ENCODE peak calls at places on chromosomes 6 and 20, in nine cellular contexts. A, M, L, D, J, Y, O, P and Z are unnamed samples. For H3K27me3, the result is how much of the 10 kb centered on the place peaks cover.

GRCh38 chr6:113363866-113364265 is 493.3 kb upstream of the MARCKS start:
- DNase-seq in A (no peak), M (no peak), L (no peak), D (no peak), J (no peak), Y (no peak), O (no peak), P (no peak), Z (no peak)

GRCh38 chr20:19937651-19938420 is 79.3 kb upstream of the NAA20 start:
- DNase-seq in A (no peak), M (no peak), L (no peak), D (peak), J (no peak), Y (no peak), O (no peak), P (no peak), Z (no peak)

GRCh38 chr6:16769986-16770376 is 8.7 kb upstream of the ATXN1 start:
- DNase-seq in A (peak), M (no peak), L (no peak), D (no peak), J (no peak), Y (no peak), O (no peak), P (no peak), Z (peak)

GRCh38 chr20:39855799-39856198 is 833.2 kb downstream of the MAFB start:
- DNase-seq in A (no peak), M (no peak), L (no peak), D (no peak), J (no peak), Y (no peak), O (no peak), P (no peak), Z (no peak)

GRCh38 chr20:417801-418342 is 9.8 kb downstream of the RBCK1 start:
- DNase-seq in A (no peak), M (no peak), L (no peak), D (no peak), J (no peak), Y (no peak), O (peak), P (no peak), Z (no peak)

GRCh38 chr20:22866757-22867425 is 168.2 kb upstream of the SSTR4 start:
- DNase-seq in A (no peak), M (no peak), L (no peak), D (no peak), J (no peak), Y (no peak), O (no peak), P (no peak), Z (no peak)

GRCh38 chr6:115796829-115797228 is 263.9 kb downstream of the FRK start:
- DNase-seq in A (no peak), M (no peak), L (no peak), D (no peak), J (no peak), Y (no peak), O (no peak), P (no peak), Z (no peak)

GRCh38 chr6:95601133-95601532 is 23.8 kb downstream of the MANEA start:
- DNase-seq in A (peak), M (no peak), L (no peak), D (no peak), J (no peak), Y (no peak), O (no peak), P (no peak), Z (no peak)

GRCh38 chr20:3686867-3687321 is 5.1 kb upstream of the ADAM33 start:
- DNase-seq in A (peak), M (peak), L (no peak), D (no peak), J (peak), Y (peak), O (no peak), P (no peak), Z (peak)

GRCh38 chr20:57601211-57601570 is 19.0 kb downstream of the ZBP1 start:
- DNase-seq in A (peak), M (no peak), L (no peak), D (no peak), J (no peak), Y (no peak), O (no peak), P (no peak), Z (no peak)

GRCh38 chr6:135647521-135647920 is 150.0 kb upstream of the AHI1 start:
- DNase-seq in A (no peak), M (no peak), L (no peak), D (no peak), J (no peak), Y (no peak), O (no peak), P (no peak), Z (no peak)

GRCh38 chr6:81241717-81242116 is 510.8 kb downstream of the TENT5A start:
- DNase-seq in A (peak), M (no peak), L (no peak), D (no peak), J (no peak), Y (peak), O (no peak), P (peak), Z (no peak)

GRCh38 chr6:23174781-23175361 is 605.5 kb downstream of the HDGFL1 start:
- DNase-seq in A (peak), M (no peak), L (no peak), D (no peak), J (no peak), Y (peak), O (no peak), P (peak), Z (peak)

GRCh38 chr20:57868310-57868709 is 158.5 kb upstream of the PMEPA1 start:
- DNase-seq in A (no peak), M (no peak), L (no peak), D (no peak), J (no peak), Y (no peak), O (no peak), P (no peak), Z (no peak)

GRCh38 chr6:145506554-145506953 is 228.8 kb downstream of the EPM2A start:
- DNase-seq in A (no peak), M (no peak), L (no peak), D (no peak), J (peak), Y (no peak), O (no peak), P (no peak), Z (peak)

GRCh38 chr6:25032964-25033363 is 97.2 kb upstream of the RIPOR2 start:
- DNase-seq in A (no peak), M (no peak), L (no peak), D (no peak), J (no peak), Y (no peak), O (no peak), P (no peak), Z (no peak)

GRCh38 chr20:33262658-33263065 is 20.4 kb upstream of the BPIFB1 start:
- DNase-seq in A (peak), M (no peak), L (no peak), D (no peak), J (peak), Y (peak), O (no peak), P (peak), Z (peak)

GRCh38 chr6:6892706-6893601 is 214.8 kb upstream of the RREB1 start:
- DNase-seq in A (no peak), M (peak), L (no peak), D (no peak), J (no peak), Y (no peak), O (no peak), P (no peak), Z (no peak)

GRCh38 chr6:154386848-154387717 is 30.5 kb upstream of the IPCEF1 start:
- DNase-seq in A (peak), M (no peak), L (no peak), D (no peak), J (no peak), Y (peak), O (no peak), P (no peak), Z (no peak)

GRCh38 chr20:51712501-51713212 is 55.5 kb downstream of the ATP9A start:
- DNase-seq in A (peak), M (no peak), L (no peak), D (no peak), J (no peak), Y (peak), O (no peak), P (peak), Z (peak)

GRCh38 chr6:120938876-120939231 is 395.4 kb downstream of the TBC1D32 start:
- DNase-seq in A (no peak), M (no peak), L (no peak), D (no peak), J (no peak), Y (no peak), O (no peak), P (no peak), Z (no peak)

GRCh38 chr6:45667265-45667664 is 289.5 kb upstream of the SUPT3H start:
- DNase-seq in A (no peak), M (no peak), L (no peak), D (no peak), J (no peak), Y (no peak), O (no peak), P (no peak), Z (no peak)

GRCh38 chr20:61517419-61517818 is 265.4 kb downstream of the CDH4 start:
- DNase-seq in A (no peak), M (no peak), L (no peak), D (no peak), J (no peak), Y (no peak), O (peak), P (no peak), Z (no peak)
- H3K27me3 ChIP-seq in A (half or more), M (under half), L (under half), D (under half), J (under half), Y (under half), O (under half), P (under half), Z (under half)

GRCh38 chr6:37705239-37706051 is 7.8 kb upstream of the MDGA1 start:
- DNase-seq in A (peak), M (peak), L (peak), D (peak), J (peak), Y (peak), O (peak), P (no peak), Z (peak)
- H3K4me3 ChIP-seq in A (peak), M (peak), L (peak), D (peak), J (peak), Y (peak), O (peak), P (no peak), Z (peak)

GRCh38 chr20:45094864-45095574 is 5.9 kb downstream of the KCNS1 start:
- DNase-seq in A (no peak), M (no peak), L (no peak), D (no peak), J (no peak), Y (no peak), O (no peak), P (no peak), Z (no peak)

GRCh38 chr20:45097485-45098095 is 3.3 kb downstream of the KCNS1 start:
- DNase-seq in A (no peak), M (no peak), L (no peak), D (peak), J (no peak), Y (no peak), O (peak), P (no peak), Z (no peak)

GRCh38 chr20:45098096-45098773 is 2.7 kb downstream of the KCNS1 start:
- DNase-seq in A (no peak), M (no peak), L (no peak), D (peak), J (peak), Y (peak), O (no peak), P (no peak), Z (no peak)

GRCh38 chr20:45095753-45096371 is 5.1 kb downstream of the KCNS1 start:
- DNase-seq in A (peak), M (no peak), L (peak), D (peak), J (peak), Y (peak), O (no peak), P (peak), Z (peak)

DNA sequence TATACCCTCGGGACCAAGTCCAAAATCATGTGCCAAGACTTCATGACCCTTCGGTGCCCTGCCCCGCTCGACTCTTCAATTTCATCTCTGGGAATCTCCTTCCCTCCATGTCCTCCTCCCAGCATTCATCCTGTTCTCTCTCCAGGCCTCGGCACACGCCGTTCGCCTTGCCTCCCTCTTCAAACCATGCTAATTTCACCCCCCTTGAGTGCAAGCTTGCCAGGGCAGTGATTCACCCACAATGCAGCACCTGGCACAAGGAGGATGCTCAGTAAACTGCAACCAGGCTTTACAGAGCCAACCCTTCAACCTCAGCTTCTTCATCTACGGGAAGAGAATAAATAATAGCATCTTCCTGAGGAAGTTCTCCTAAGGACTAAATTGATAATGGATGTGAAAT is 4.1 kb downstream of the KCNS1 start:
- DNase-seq in A (no peak), M (no peak), L (no peak), D (no peak), J (no peak), Y (no peak), O (no peak), P (no peak), Z (no peak)
- H3K27me3 ChIP-seq in A (under half), M (half or more), L (under half), D (under half), J (under half), Y (under half), O (half or more), P (under half), Z (under half)

GRCh38 chr6:87155920-87156600 is 695 bp downstream of the ZNF292 start:
- DNase-seq in A (peak), M (peak), L (peak), D (no peak), J (peak), Y (peak), O (peak), P (no peak), Z (peak)

GRCh38 chr6:87165169-87165568 is 9.8 kb downstream of the ZNF292 start:
- DNase-seq in A (no peak), M (no peak), L (no peak), D (no peak), J (no peak), Y (no peak), O (no peak), P (no peak), Z (no peak)

GRCh38 chr6:87164506-87164905 is 9.1 kb downstream of the ZNF292 start:
- DNase-seq in A (no peak), M (no peak), L (no peak), D (no peak), J (no peak), Y (no peak), O (no peak), P (no peak), Z (no peak)

GRCh38 chr6:87164004-87164403 is 8.6 kb downstream of the ZNF292 start:
- DNase-seq in A (no peak), M (no peak), L (no peak), D (no peak), J (no peak), Y (no peak), O (no peak), P (no peak), Z (no peak)

DNA sequence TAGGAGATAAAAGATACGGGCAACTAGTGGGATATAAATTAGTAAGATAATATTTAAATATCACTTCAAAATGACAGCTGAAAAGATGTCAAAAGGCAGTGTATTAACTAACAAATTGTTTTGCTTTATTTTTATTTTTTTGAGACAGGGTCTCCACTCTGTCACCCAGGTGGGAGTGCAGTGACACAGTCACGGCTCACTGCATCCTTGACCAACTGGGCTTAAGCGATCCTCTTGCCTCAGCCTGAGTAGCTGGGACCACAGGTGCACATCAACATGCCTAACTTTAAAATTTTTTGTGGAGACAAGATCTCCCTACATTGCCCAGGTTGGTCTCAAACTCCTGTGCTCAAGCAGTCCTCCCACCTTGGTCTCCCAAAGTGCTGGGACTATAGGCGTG is 5.9 kb downstream of the ZNF292 start:
- DNase-seq in A (no peak), M (no peak), L (no peak), D (no peak), J (no peak), Y (no peak), O (no peak), P (no peak), Z (no peak)
- H3K4me3 ChIP-seq in A (no peak), M (no peak), L (peak), D (no peak), J (no peak), Y (no peak), O (no peak), P (no peak), Z (no peak)

DNA sequence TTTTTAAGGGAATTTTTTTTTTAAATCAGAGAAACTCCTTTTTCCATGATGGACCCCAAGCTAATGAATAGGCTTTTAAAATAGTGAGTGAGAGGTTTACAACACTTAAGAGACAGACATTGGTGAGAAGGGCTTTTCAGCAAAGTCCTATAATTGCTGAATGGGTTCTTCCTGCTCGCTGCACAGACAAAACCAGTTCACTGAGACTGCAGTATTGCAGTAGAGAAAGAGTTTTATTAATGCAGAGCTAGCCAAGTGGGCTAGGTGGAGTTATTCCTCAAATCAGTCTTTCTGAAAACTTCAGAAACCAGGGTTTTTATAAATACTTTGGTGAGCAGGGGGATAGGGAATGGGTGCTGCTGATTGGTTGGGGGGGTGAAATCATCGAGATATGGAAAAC is 3.2 kb upstream of the SLC2A10 start:
- DNase-seq in A (no peak), M (no peak), L (no peak), D (no peak), J (no peak), Y (no peak), O (no peak), P (no peak), Z (no peak)
- H3K27me3 ChIP-seq in A (under half), M (under half), L (under half), D (under half), J (under half), Y (under half), O (under half), P (under half), Z (under half)

GRCh38 chr6:128882560-128882959 is 378 bp upstream of the LAMA2 start:
- DNase-seq in A (no peak), M (no peak), L (no peak), D (no peak), J (no peak), Y (no peak), O (no peak), P (no peak), Z (peak)

GRCh38 chr6:128888444-128889175 is 5.7 kb downstream of the LAMA2 start:
- DNase-seq in A (no peak), M (no peak), L (no peak), D (no peak), J (no peak), Y (no peak), O (no peak), P (no peak), Z (no peak)

GRCh38 chr6:128882991-128883571 is at the start of gene LAMA2:
- DNase-seq in A (no peak), M (peak), L (no peak), D (no peak), J (peak), Y (peak), O (peak), P (no peak), Z (peak)

GRCh38 chr6:128889870-128890269 is 6.9 kb downstream of the LAMA2 start:
- DNase-seq in A (no peak), M (no peak), L (no peak), D (no peak), J (no peak), Y (no peak), O (no peak), P (no peak), Z (no peak)

GRCh38 chr6:128885381-128885780 is 2.4 kb downstream of the LAMA2 start:
- DNase-seq in A (no peak), M (no peak), L (no peak), D (no peak), J (no peak), Y (no peak), O (no peak), P (no peak), Z (no peak)
- H3K4me3 ChIP-seq in A (no peak), M (peak), L (no peak), D (no peak), J (peak), Y (no peak), O (peak), P (no peak), Z (no peak)

GRCh38 chr20:64157878-64158277 is 6.4 kb upstream of the MYT1 start:
- DNase-seq in A (no peak), M (no peak), L (no peak), D (no peak), J (no peak), Y (no peak), O (no peak), P (no peak), Z (no peak)
- H3K27me3 ChIP-seq in A (under half), M (half or more), L (under half), D (under half), J (under half), Y (under half), O (under half), P (under half), Z (under half)